ENCODE peak calls at places on chromosomes 7 and 10, in nine cellular contexts. Y, V, P, X, J, R, D, M and N are unnamed samples.

GRCh38 chr7:117085769-117086463 is 132.6 kb downstream of the ST7 start:
- DNase-seq in X (no peak), R (no peak), J (no peak), Y (no peak), D (peak), M (no peak), V (no peak), P (no peak), N (no peak)

GRCh38 chr7:1288390-1288995 is 55.8 kb downstream of the UNCX start:
- DNase-seq in D (no peak), Y (peak), X (no peak), V (no peak), R (no peak), P (no peak), J (no peak), M (peak), N (no peak)

GRCh38 chr10:4514445-4515108 is 311.4 kb upstream of the AKR1E2 start:
- DNase-seq in X (peak), J (no peak), M (no peak), D (peak), Y (peak), P (peak), V (no peak), R (peak), N (no peak)

GRCh38 chr7:91843831-91844230 is 36.7 kb downstream of the MTERF1 start:
- DNase-seq in J (no peak), D (no peak), V (no peak), Y (no peak), P (no peak), M (no peak), R (no peak), X (peak), N (no peak)

GRCh38 chr10:14821635-14822375 is 16.0 kb downstream of the CDNF start:
- DNase-seq in X (no peak), R (no peak), D (no peak), J (no peak), P (no peak), V (no peak), Y (no peak), M (no peak), N (no peak)

GRCh38 chr10:132104471-132105301 is 38.9 kb downstream of the JAKMIP3 start:
- DNase-seq in D (no peak), V (no peak), R (no peak), M (no peak), J (peak), Y (peak), X (no peak), P (no peak), N (no peak)

GRCh38 chr7:83613232-83613631 is 35.7 kb downstream of the SEMA3E start:
- DNase-seq in X (no peak), Y (no peak), V (no peak), R (no peak), M (no peak), D (no peak), J (no peak), P (no peak), N (no peak)

GRCh38 chr7:31122649-31123058 is 70.5 kb downstream of the ADCYAP1R1 start:
- DNase-seq in J (peak), D (peak), R (peak), M (no peak), Y (peak), P (peak), X (peak), V (peak), N (no peak)

GRCh38 chr7:139332960-139333359 is 8.2 kb upstream of the FMC1 start:
- DNase-seq in P (no peak), D (no peak), X (no peak), J (no peak), R (no peak), M (no peak), V (no peak), Y (no peak), N (no peak)

GRCh38 chr7:46707973-46708372 is 786.9 kb upstream of the IGFBP3 start:
- DNase-seq in Y (no peak), V (no peak), P (no peak), X (no peak), M (no peak), R (no peak), D (no peak), J (no peak), N (no peak)

GRCh38 chr7:75565129-75565528 is 73.0 kb downstream of the SPDYE5 start:
- DNase-seq in D (peak), Y (no peak), P (no peak), R (no peak), M (no peak), V (peak), J (no peak), X (no peak), N (no peak)

GRCh38 chr7:36289833-36290661 is 99.6 kb upstream of the ANLN start:
- DNase-seq in R (peak), P (no peak), X (no peak), M (no peak), D (no peak), Y (no peak), J (no peak), V (no peak), N (no peak)

GRCh38 chr10:33353853-33354252 is 19.4 kb upstream of the NRP1 start:
- DNase-seq in Y (no peak), V (no peak), X (no peak), M (no peak), P (no peak), D (no peak), J (no peak), R (no peak), N (no peak)

GRCh38 chr7:91801331-91801983 is 79.0 kb downstream of the MTERF1 start:
- DNase-seq in D (no peak), V (no peak), J (no peak), R (no peak), P (no peak), Y (no peak), M (no peak), X (no peak), N (no peak)

GRCh38 chr10:129274928-129275474 is 192.0 kb upstream of the MGMT start:
- DNase-seq in M (no peak), R (no peak), Y (no peak), X (no peak), P (peak), D (no peak), V (no peak), J (no peak), N (no peak)

GRCh38 chr10:89129850-89130396 is 77.2 kb downstream of the CH25H start:
- DNase-seq in Y (no peak), R (peak), M (no peak), P (no peak), J (no peak), V (peak), X (no peak), D (peak), N (no peak)

GRCh38 chr10:34650156-34650555 is 164.9 kb downstream of the PARD3 start:
- DNase-seq in R (no peak), V (no peak), D (no peak), X (no peak), M (no peak), P (no peak), J (no peak), Y (no peak), N (no peak)

GRCh38 chr10:103752680-103753248 is 102.6 kb downstream of the SH3PXD2A start:
- DNase-seq in M (no peak), Y (peak), D (peak), R (peak), P (no peak), V (no peak), J (no peak), X (peak), N (no peak)
- TF ChIP-seq CTCF in M (peak), Y (peak), D (peak), R (peak), P (peak), V (peak), J (peak), X (peak), N (no peak)

DNA sequence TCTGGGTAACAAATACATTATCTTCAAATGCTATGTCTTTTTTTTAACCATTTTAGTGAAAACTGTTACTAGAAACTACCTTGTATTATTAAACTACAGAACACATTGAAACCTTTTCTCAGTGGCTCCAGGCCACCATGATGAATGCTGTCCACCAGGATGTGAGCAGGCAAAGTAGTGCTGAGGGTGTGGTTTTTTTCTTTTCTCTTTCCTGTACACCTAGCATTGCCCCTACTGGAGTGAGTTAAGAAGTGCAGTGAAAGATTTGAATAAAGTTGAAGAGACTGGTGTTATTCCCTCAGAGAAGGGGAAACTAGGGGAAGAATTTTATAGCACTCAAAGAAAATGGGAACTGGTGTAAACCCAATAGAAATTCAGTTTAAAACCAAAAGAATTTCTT is 120.0 kb upstream of the SAMD8 start:
- DNase-seq in R (no peak), Y (no peak), D (peak), J (no peak), P (no peak), V (no peak), X (peak), M (no peak), N (no peak)
- TF ChIP-seq CTCF in R (peak), Y (no peak), D (peak), J (peak), P (peak), V (peak), X (peak), M (peak), N (no peak)

GRCh38 chr7:123070702-123071286 is 75.3 kb upstream of the TAS2R16 start:
- DNase-seq in D (peak), P (no peak), Y (no peak), M (no peak), X (peak), V (peak), J (no peak), R (no peak), N (no peak)
- TF ChIP-seq CTCF in D (peak), P (no peak), Y (no peak), M (peak), X (peak), V (peak), J (peak), R (no peak), N (no peak)

GRCh38 chr7:11557627-11558026 is 274.4 kb downstream of the THSD7A start:
- DNase-seq in X (peak), Y (no peak), J (no peak), D (peak), M (no peak), V (peak), R (peak), P (peak), N (no peak)
- TF ChIP-seq CTCF in X (peak), Y (no peak), J (peak), D (peak), M (no peak), V (peak), R (peak), P (peak), N (no peak)

DNA sequence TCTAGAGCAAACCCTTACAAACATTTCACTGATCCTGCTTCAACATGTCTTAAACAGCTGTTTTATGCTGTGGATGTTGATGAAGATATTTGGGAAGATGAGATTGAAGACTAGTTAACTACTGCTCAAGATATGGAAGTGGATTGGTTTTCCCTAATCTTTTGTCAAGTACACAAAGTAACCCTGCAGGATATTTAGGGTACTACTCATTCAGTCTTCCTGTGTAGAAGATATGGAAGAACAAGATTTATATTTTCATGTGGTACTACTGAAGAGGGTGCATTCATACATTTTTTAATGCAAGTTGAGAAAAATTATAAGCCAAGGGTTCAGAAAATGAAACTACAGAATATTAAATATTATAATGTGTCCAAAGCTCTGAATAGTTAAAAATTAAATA is 18.3 kb upstream of the TMEM140 start:
- DNase-seq in M (no peak), V (no peak), Y (no peak), R (no peak), J (no peak), D (no peak), X (no peak), P (no peak), N (no peak)
- TF ChIP-seq CTCF in M (no peak), V (no peak), Y (no peak), R (no peak), J (no peak), D (no peak), X (no peak), P (peak), N (no peak)

GRCh38 chr7:20338285-20338684 is 7.6 kb downstream of the ITGB8 start:
- DNase-seq in X (no peak), Y (no peak), V (no peak), R (no peak), P (no peak), D (no peak), J (no peak), M (no peak), N (no peak)
- TF ChIP-seq CTCF in X (no peak), Y (no peak), V (no peak), R (no peak), P (no peak), D (no peak), J (no peak), M (no peak), N (no peak)